ENCODE peak calls at places on chromosomes 13 and 19, in five cellular contexts. E is HCT116, A is PC-3, M is neural progenitor cell, G is GM23338. X is an unnamed sample.

GRCh38 chr13:109918179-109918651 is 131.8 kb upstream of the IRS2 start:
- DNase-seq in E (no peak), A (no peak), M (peak; percentile 30), G (no peak), X (no peak)

GRCh38 chr19:7063339-7063738 is 4.9 kb upstream of the MBD3L3 start:
- DNase-seq in E (no peak), A (no peak), M (peak; percentile 7), G (peak; percentile 4), X (no peak)

GRCh38 chr19:42091300-42092266 is 15.6 kb downstream of the ZNF574 start:
- DNase-seq in E (no peak), A (peak; percentile 49), M (no peak), G (no peak), X (no peak)

GRCh38 chr19:14113762-14114414 is 3.7 kb downstream of the PRKACA start:
- DNase-seq in E (peak; percentile 87), A (peak; percentile 40), M (no peak), G (peak; percentile 57), X (no peak)

GRCh38 chr13:20679879-20680278 is 23.6 kb upstream of the IL17D start:
- DNase-seq in E (no peak), A (no peak), M (no peak), G (no peak), X (no peak)

GRCh38 chr13:37595162-37595561 is 3.4 kb downstream of the POSTN start:
- DNase-seq in E (no peak), A (no peak), M (no peak), G (peak; percentile 14), X (no peak)

GRCh38 chr13:70188567-70188966 is 80.3 kb upstream of the KLHL1 start:
- DNase-seq in E (no peak), A (no peak), M (no peak), G (no peak), X (no peak)

GRCh38 chr13:35961461-35962220 is 169.5 kb downstream of the DCLK1 start:
- DNase-seq in E (no peak), A (peak; percentile 13), M (no peak), G (no peak), X (no peak)

GRCh38 chr19:44960906-44961734 is 5.9 kb downstream of the CLPTM1 start:
- DNase-seq in E (no peak), A (no peak), M (no peak), G (no peak), X (no peak)

GRCh38 chr13:60329221-60329983 is 67.6 kb upstream of the TDRD3 start:
- DNase-seq in E (peak; percentile 18), A (peak; percentile 35), M (peak; percentile 77), G (peak; percentile 87), X (peak; percentile 16)

GRCh38 chr19:33143897-33144405 is 12.0 kb downstream of the WDR88 start:
- DNase-seq in E (peak; percentile 38), A (peak; percentile 62), M (peak; percentile 79), G (peak; percentile 83), X (peak; percentile 51)

GRCh38 chr13:99151516-99151915 is 49.1 kb upstream of the UBAC2 start:
- DNase-seq in E (peak; percentile 23), A (peak; percentile 88), M (no peak), G (no peak), X (peak; percentile 66)

GRCh38 chr19:38849746-38850230 is at the start of gene HNRNPL:
- DNase-seq in E (no peak), A (no peak), M (no peak), G (no peak), X (no peak)

GRCh38 chr13:45765464-45765863 is 63.3 kb downstream of the CBY2 start:
- DNase-seq in E (no peak), A (no peak), M (no peak), G (no peak), X (no peak)

GRCh38 chr19:30999726-31000125 is 349.5 kb downstream of the TSHZ3 start:
- DNase-seq in E (no peak), A (no peak), M (no peak), G (no peak), X (no peak)

GRCh38 chr19:5826531-5827341 is 12.8 kb downstream of the FUT6 start:
- DNase-seq in E (peak; percentile 74), A (peak; percentile 81), M (peak; percentile 82), G (peak; percentile 85), X (peak; percentile 94)

GRCh38 chr13:94308808-94309207 is 170.7 kb downstream of the DCT start:
- DNase-seq in E (no peak), A (no peak), M (no peak), G (no peak), X (no peak)

GRCh38 chr19:1125601-1126533 is 22.1 kb downstream of the GPX4 start:
- DNase-seq in E (no peak), A (peak; percentile 12), M (no peak), G (no peak), X (no peak)

GRCh38 chr19:16062789-16063188 is 13.5 kb upstream of the TPM4 start:
- DNase-seq in E (no peak), A (peak; percentile 73), M (peak; percentile 57), G (peak; percentile 75), X (peak; percentile 60)

GRCh38 chr13:23610966-23611486 is 40.8 kb downstream of the TNFRSF19 start:
- DNase-seq in E (no peak), A (no peak), M (no peak), G (no peak), X (no peak)

GRCh38 chr13:45409993-45410392 is 8.2 kb downstream of the SLC25A30 start:
- DNase-seq in E (no peak), A (peak; percentile 5), M (no peak), G (no peak), X (no peak)

GRCh38 chr13:60328073-60328472 is 68.9 kb upstream of the TDRD3 start:
- DNase-seq in E (no peak), A (no peak), M (no peak), G (no peak), X (no peak)

GRCh38 chr19:18434411-18435184 is 3.3 kb downstream of the ISYNA1 start:
- DNase-seq in E (no peak), A (no peak), M (no peak), G (peak; percentile 32), X (no peak)

GRCh38 chr19:4414144-4414799 is 11.8 kb downstream of the CHAF1A start:
- DNase-seq in E (no peak), A (peak; percentile 17), M (no peak), G (no peak), X (no peak)

DNA sequence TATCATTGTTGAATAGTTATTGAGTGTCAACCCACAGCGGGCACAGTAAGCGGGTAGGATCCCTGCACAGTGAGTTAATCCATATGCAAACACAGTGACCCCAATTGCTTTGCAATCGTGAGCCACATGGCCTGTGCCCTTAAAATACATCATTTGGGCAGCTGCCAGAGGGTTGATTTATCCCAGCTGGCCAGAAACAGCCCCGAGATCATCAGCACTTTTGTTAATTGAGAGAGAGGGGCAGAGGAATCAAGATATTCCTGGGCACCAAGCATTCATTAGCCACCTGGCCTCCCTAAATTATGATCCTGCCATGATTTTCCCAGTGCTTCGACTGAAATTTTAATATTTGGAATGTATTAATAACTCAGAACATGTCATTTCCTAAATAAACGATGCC is 9.8 kb upstream of the CNMD start:
- DNase-seq in E (no peak), A (no peak), M (no peak), G (no peak), X (no peak)
- TF ChIP-seq EZH2phosphoT487 in E (no peak), A (no peak), M (no peak), G (no peak), X (no peak)

GRCh38 chr19:11361037-11361770 is 6.0 kb downstream of the PLPPR2 start:
- DNase-seq in E (no peak), A (no peak), M (peak; percentile 97), G (peak; percentile 99), X (no peak)
- TF ChIP-seq EZH2phosphoT487 in E (no peak), A (no peak), M (no peak), G (no peak), X (no peak)

GRCh38 chr13:83733293-83733692 is 149.0 kb downstream of the SLITRK1 start:
- DNase-seq in E (no peak), A (no peak), M (no peak), G (no peak), X (peak; percentile 66)
- TF ChIP-seq EZH2phosphoT487 in E (no peak), A (no peak), M (no peak), G (no peak), X (no peak)

GRCh38 chr13:44136693-44137268 is 236.8 kb upstream of the SERP2 start:
- DNase-seq in E (no peak), A (peak; percentile 70), M (no peak), G (no peak), X (no peak)
- TF ChIP-seq EZH2phosphoT487 in E (no peak), A (no peak), M (no peak), G (no peak), X (no peak)

GRCh38 chr19:2627319-2627829 is 75.1 kb downstream of the GNG7 start:
- DNase-seq in E (peak; percentile 92), A (peak; percentile 96), M (no peak), G (no peak), X (peak; percentile 91)

GRCh38 chr19:2629491-2630351 is 72.8 kb downstream of the GNG7 start:
- DNase-seq in E (no peak), A (no peak), M (no peak), G (no peak), X (no peak)

GRCh38 chr19:2628597-2628996 is 73.9 kb downstream of the GNG7 start:
- DNase-seq in E (no peak), A (no peak), M (no peak), G (no peak), X (no peak)

GRCh38 chr19:2625434-2625833 is 77.1 kb downstream of the GNG7 start:
- DNase-seq in E (no peak), A (no peak), M (no peak), G (no peak), X (no peak)

GRCh38 chr19:2627855-2628254 is 74.6 kb downstream of the GNG7 start:
- DNase-seq in E (no peak), A (peak; percentile 60), M (no peak), G (no peak), X (no peak)
- TF ChIP-seq EZH2phosphoT487 in E (no peak), A (no peak), M (no peak), G (no peak), X (no peak)

DNA sequence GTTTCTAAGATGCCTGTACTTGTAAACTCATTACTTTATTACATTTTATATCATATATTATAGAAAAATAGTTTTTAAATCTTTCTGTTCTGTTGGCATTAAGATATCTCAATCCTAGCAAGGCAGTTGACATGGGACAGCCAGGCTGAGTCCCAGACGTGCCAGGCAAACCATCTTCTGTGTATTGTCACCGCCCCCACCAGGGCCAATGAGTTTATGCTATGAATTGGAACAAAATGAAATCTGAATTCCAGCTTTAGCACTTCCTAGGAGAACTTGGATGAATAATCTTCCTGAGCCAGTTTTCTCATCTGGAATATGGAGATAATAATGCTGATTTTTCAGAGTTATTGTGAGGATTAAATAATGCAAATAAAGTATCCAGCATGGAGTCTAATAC is 79.9 kb upstream of the GSX1 start:
- DNase-seq in E (no peak), A (peak; percentile 39), M (no peak), G (no peak), X (no peak)
- TF ChIP-seq EZH2phosphoT487 in E (no peak), A (no peak), M (no peak), G (no peak), X (no peak)

DNA sequence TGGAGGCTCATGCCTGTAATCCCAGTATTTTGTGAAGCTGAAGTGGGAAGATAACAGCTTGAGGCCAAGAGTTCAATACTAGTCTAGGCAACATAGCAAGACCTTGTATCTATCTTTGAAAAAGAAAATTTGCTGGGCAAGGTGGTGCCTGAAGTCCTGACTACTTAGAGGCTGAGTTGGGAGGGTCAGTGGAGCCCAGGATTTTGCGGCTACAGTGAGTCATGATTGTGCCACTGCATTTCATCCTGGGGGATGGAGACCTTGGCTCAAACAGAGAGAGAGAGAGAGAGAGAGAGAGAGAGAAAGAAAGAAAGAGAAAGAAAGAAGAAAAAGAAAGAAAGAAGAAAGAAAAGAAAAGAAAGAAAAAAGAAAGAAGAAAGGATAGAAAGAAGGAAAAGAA is 1872.3 kb upstream of the PCDH20 start:
- DNase-seq in E (no peak), A (no peak), M (no peak), G (no peak), X (no peak)
- TF ChIP-seq EZH2phosphoT487 in E (no peak), A (no peak), M (no peak), G (no peak), X (no peak)